ENCODE peak calls at places on chromosomes 2 and 18, in five cellular contexts. One of them, this sample, is unnamed.

GRCh38 chr2:9697904-9698303 is 67.1 kb upstream of the YWHAQ start:
- DNase-seq in nephron progenitor cell: no peak
- DNase-seq in HL-60: no peak
- DNase-seq in progenitor cell of endocrine pancreas: no peak
- DNase-seq in WTC11: no peak
- DNase-seq in this sample: no peak

GRCh38 chr2:231037731-231038482 is 584 bp downstream of the C2orf72 start:
- DNase-seq in nephron progenitor cell: peak
- DNase-seq in HL-60: no peak
- DNase-seq in progenitor cell of endocrine pancreas: no peak
- DNase-seq in WTC11: peak
- DNase-seq in this sample: peak

GRCh38 chr2:62785216-62785615 is 79.7 kb downstream of the EHBP1 start:
- DNase-seq in nephron progenitor cell: no peak
- DNase-seq in WTC11: no peak
- DNase-seq in progenitor cell of endocrine pancreas: no peak
- DNase-seq in HL-60: no peak
- DNase-seq in this sample: no peak

GRCh38 chr18:69399253-69399652 is 1.4 kb upstream of the DOK6 start:
- DNase-seq in WTC11: no peak
- DNase-seq in nephron progenitor cell: no peak
- DNase-seq in HL-60: no peak
- DNase-seq in progenitor cell of endocrine pancreas: no peak
- DNase-seq in this sample: no peak

GRCh38 chr2:109341904-109342303 is 212.9 kb downstream of the SH3RF3 start:
- DNase-seq in HL-60: no peak
- DNase-seq in progenitor cell of endocrine pancreas: no peak
- DNase-seq in nephron progenitor cell: no peak
- DNase-seq in WTC11: no peak
- DNase-seq in this sample: peak

GRCh38 chr2:203352604-203353255 is 24.5 kb downstream of the ABI2 start:
- DNase-seq in HL-60: no peak
- DNase-seq in progenitor cell of endocrine pancreas: no peak
- DNase-seq in nephron progenitor cell: no peak
- DNase-seq in WTC11: no peak
- DNase-seq in this sample: no peak

GRCh38 chr2:222774941-222775340 is 85.9 kb upstream of the ACSL3 start:
- DNase-seq in nephron progenitor cell: no peak
- DNase-seq in WTC11: no peak
- DNase-seq in HL-60: no peak
- DNase-seq in progenitor cell of endocrine pancreas: no peak
- DNase-seq in this sample: no peak

GRCh38 chr2:100222844-100223243 is 80.5 kb upstream of the AFF3 start:
- DNase-seq in HL-60: no peak
- DNase-seq in nephron progenitor cell: no peak
- DNase-seq in WTC11: no peak
- DNase-seq in progenitor cell of endocrine pancreas: no peak
- DNase-seq in this sample: no peak

GRCh38 chr2:146246017-146246733 is 1598.7 kb upstream of the ACVR2A start:
- DNase-seq in WTC11: no peak
- DNase-seq in nephron progenitor cell: no peak
- DNase-seq in HL-60: no peak
- DNase-seq in progenitor cell of endocrine pancreas: no peak
- DNase-seq in this sample: no peak

GRCh38 chr2:48993576-48993975 is 160.7 kb downstream of the FSHR start:
- DNase-seq in progenitor cell of endocrine pancreas: no peak
- DNase-seq in HL-60: no peak
- DNase-seq in WTC11: no peak
- DNase-seq in nephron progenitor cell: no peak
- DNase-seq in this sample: no peak

GRCh38 chr2:167946367-167946955 is 300.9 kb downstream of the STK39 start:
- DNase-seq in WTC11: no peak
- DNase-seq in HL-60: no peak
- DNase-seq in nephron progenitor cell: no peak
- DNase-seq in progenitor cell of endocrine pancreas: no peak
- DNase-seq in this sample: no peak

GRCh38 chr2:20438334-20439192 is 8.3 kb upstream of the RHOB start:
- DNase-seq in nephron progenitor cell: no peak
- DNase-seq in progenitor cell of endocrine pancreas: no peak
- DNase-seq in WTC11: no peak
- DNase-seq in HL-60: no peak
- DNase-seq in this sample: no peak

GRCh38 chr2:79155826-79156476 is 3.6 kb downstream of the REG3A start:
- DNase-seq in HL-60: no peak
- DNase-seq in nephron progenitor cell: no peak
- DNase-seq in progenitor cell of endocrine pancreas: no peak
- DNase-seq in WTC11: no peak
- DNase-seq in this sample: no peak

GRCh38 chr18:67600181-67600631 is 83.7 kb upstream of the DSEL start:
- DNase-seq in progenitor cell of endocrine pancreas: no peak
- DNase-seq in WTC11: no peak
- DNase-seq in HL-60: no peak
- DNase-seq in nephron progenitor cell: peak
- DNase-seq in this sample: no peak

GRCh38 chr2:196195302-196195701 is 23.9 kb upstream of the STK17B start:
- DNase-seq in HL-60: no peak
- DNase-seq in nephron progenitor cell: no peak
- DNase-seq in WTC11: no peak
- DNase-seq in progenitor cell of endocrine pancreas: no peak
- DNase-seq in this sample: no peak

GRCh38 chr2:225117061-225117716 is 74.9 kb upstream of the DOCK10 start:
- DNase-seq in WTC11: no peak
- DNase-seq in nephron progenitor cell: no peak
- DNase-seq in progenitor cell of endocrine pancreas: no peak
- DNase-seq in HL-60: no peak
- DNase-seq in this sample: no peak

GRCh38 chr2:1584691-1585485 is 159.4 kb downstream of the PXDN start:
- DNase-seq in HL-60: no peak
- DNase-seq in nephron progenitor cell: no peak
- DNase-seq in progenitor cell of endocrine pancreas: no peak
- DNase-seq in WTC11: no peak
- DNase-seq in this sample: no peak

GRCh38 chr2:177604291-177605065 is 211.9 kb downstream of the AGPS start:
- DNase-seq in progenitor cell of endocrine pancreas: no peak
- DNase-seq in HL-60: peak
- DNase-seq in WTC11: no peak
- DNase-seq in nephron progenitor cell: peak
- DNase-seq in this sample: peak

GRCh38 chr2:12014088-12014960 is 267.9 kb downstream of the LPIN1 start:
- DNase-seq in nephron progenitor cell: no peak
- DNase-seq in progenitor cell of endocrine pancreas: no peak
- DNase-seq in WTC11: no peak
- DNase-seq in HL-60: no peak
- DNase-seq in this sample: no peak

GRCh38 chr2:1937480-1937879 is 193.2 kb upstream of the PXDN start:
- DNase-seq in progenitor cell of endocrine pancreas: no peak
- DNase-seq in HL-60: no peak
- DNase-seq in nephron progenitor cell: no peak
- DNase-seq in WTC11: no peak
- DNase-seq in this sample: no peak

GRCh38 chr2:64067326-64067725 is 48.1 kb upstream of the VPS54 start:
- DNase-seq in HL-60: no peak
- DNase-seq in progenitor cell of endocrine pancreas: no peak
- DNase-seq in nephron progenitor cell: no peak
- DNase-seq in WTC11: no peak
- DNase-seq in this sample: no peak
- TF ChIP-seq CTCF in HL-60: no peak
- TF ChIP-seq CTCF in progenitor cell of endocrine pancreas: no peak
- TF ChIP-seq CTCF in nephron progenitor cell: no peak
- TF ChIP-seq CTCF in WTC11: no peak
- TF ChIP-seq CTCF in this sample: no peak

DNA sequence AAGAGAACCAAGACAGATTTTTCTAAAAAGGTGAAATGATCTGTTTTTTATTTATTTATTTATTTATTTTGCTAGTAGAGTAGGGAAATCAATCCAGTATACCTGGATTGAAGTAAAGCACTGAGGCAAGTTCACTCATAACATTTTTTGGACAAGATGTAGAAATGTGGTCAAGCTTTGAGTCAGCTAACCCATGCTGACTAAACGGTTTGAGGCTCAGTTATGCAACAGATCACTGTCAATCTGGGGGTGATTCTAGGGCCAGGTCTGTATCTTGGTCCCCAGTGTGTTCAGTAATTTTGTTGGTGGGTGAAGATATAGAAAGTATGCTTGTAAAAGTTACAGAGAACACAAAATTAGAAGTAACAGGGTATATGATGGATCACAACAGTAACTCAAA is 60.2 kb downstream of the RMDN2 start:
- DNase-seq in nephron progenitor cell: no peak
- DNase-seq in WTC11: no peak
- DNase-seq in progenitor cell of endocrine pancreas: no peak
- DNase-seq in HL-60: peak
- DNase-seq in this sample: peak
- TF ChIP-seq CTCF in nephron progenitor cell: no peak
- TF ChIP-seq CTCF in WTC11: no peak
- TF ChIP-seq CTCF in progenitor cell of endocrine pancreas: no peak
- TF ChIP-seq CTCF in HL-60: no peak
- TF ChIP-seq CTCF in this sample: no peak

DNA sequence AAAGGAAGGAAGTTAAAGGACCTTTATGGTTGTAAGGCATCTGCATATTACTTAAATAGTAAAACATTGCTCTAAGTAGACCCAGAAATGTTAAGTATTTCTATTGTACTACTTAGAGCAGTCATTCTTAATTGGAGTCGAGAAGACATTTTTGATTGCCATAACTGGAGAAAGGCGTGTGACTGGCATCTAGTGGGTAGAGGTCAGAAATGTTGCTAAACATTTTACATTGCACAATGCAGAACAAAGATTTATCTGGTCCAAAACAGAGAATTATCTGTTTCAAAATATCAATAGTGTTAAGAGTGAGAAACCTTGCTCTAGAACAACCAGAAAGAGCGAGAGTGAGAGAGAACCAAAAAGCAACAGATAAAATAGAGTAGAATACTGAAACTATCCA is 23.3 kb upstream of the ROCK1 start:
- DNase-seq in HL-60: peak
- DNase-seq in progenitor cell of endocrine pancreas: no peak
- DNase-seq in nephron progenitor cell: no peak
- DNase-seq in WTC11: no peak
- DNase-seq in this sample: peak
- TF ChIP-seq CTCF in HL-60: no peak
- TF ChIP-seq CTCF in progenitor cell of endocrine pancreas: no peak
- TF ChIP-seq CTCF in nephron progenitor cell: no peak
- TF ChIP-seq CTCF in WTC11: no peak
- TF ChIP-seq CTCF in this sample: no peak

GRCh38 chr2:31354837-31355236 is 59.7 kb downstream of the XDH start:
- DNase-seq in progenitor cell of endocrine pancreas: no peak
- DNase-seq in HL-60: no peak
- DNase-seq in nephron progenitor cell: no peak
- DNase-seq in WTC11: no peak
- DNase-seq in this sample: no peak
- TF ChIP-seq CTCF in progenitor cell of endocrine pancreas: peak
- TF ChIP-seq CTCF in HL-60: peak
- TF ChIP-seq CTCF in nephron progenitor cell: peak
- TF ChIP-seq CTCF in WTC11: no peak
- TF ChIP-seq CTCF in this sample: no peak

DNA sequence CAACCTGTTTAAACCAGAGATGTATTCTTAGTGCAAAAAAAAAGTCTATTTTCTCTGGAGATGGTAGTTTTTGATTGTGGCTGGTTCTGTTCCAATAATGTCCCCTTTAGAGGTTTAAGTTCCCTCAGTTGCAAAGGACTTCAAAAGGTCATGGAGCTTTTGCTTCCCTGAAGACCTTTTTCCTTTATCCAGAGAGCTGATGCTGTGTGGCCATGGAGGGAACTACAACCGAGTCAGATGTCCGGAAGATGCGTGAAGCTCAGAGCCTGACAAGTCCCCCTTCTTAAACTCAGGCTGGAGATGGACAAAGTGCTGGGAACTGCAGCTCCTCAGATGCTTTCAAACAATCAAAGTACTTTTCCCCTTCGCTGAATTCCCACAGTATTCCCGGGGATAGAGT is 176.1 kb downstream of the TMEM18 start:
- DNase-seq in WTC11: no peak
- DNase-seq in nephron progenitor cell: no peak
- DNase-seq in progenitor cell of endocrine pancreas: no peak
- DNase-seq in HL-60: no peak
- DNase-seq in this sample: no peak
- TF ChIP-seq CTCF in WTC11: no peak
- TF ChIP-seq CTCF in nephron progenitor cell: no peak
- TF ChIP-seq CTCF in progenitor cell of endocrine pancreas: peak
- TF ChIP-seq CTCF in HL-60: no peak
- TF ChIP-seq CTCF in this sample: no peak

GRCh38 chr2:149924549-149925213 is 337.1 kb upstream of the MMADHC start:
- DNase-seq in WTC11: no peak
- DNase-seq in HL-60: no peak
- DNase-seq in progenitor cell of endocrine pancreas: no peak
- DNase-seq in nephron progenitor cell: no peak
- DNase-seq in this sample: no peak
- TF ChIP-seq CTCF in WTC11: no peak
- TF ChIP-seq CTCF in HL-60: no peak
- TF ChIP-seq CTCF in progenitor cell of endocrine pancreas: no peak
- TF ChIP-seq CTCF in nephron progenitor cell: no peak
- TF ChIP-seq CTCF in this sample: no peak

GRCh38 chr18:56789004-56789888 is 138.1 kb downstream of the WDR7 start:
- DNase-seq in progenitor cell of endocrine pancreas: no peak
- DNase-seq in HL-60: peak
- DNase-seq in nephron progenitor cell: peak
- DNase-seq in WTC11: peak
- DNase-seq in this sample: peak
- TF ChIP-seq CTCF in progenitor cell of endocrine pancreas: peak
- TF ChIP-seq CTCF in HL-60: peak
- TF ChIP-seq CTCF in nephron progenitor cell: peak
- TF ChIP-seq CTCF in WTC11: peak
- TF ChIP-seq CTCF in this sample: peak

GRCh38 chr18:62030091-62030985 is 137.5 kb upstream of the RNF152 start:
- DNase-seq in nephron progenitor cell: no peak
- DNase-seq in WTC11: no peak
- DNase-seq in progenitor cell of endocrine pancreas: no peak
- DNase-seq in HL-60: no peak
- DNase-seq in this sample: no peak
- TF ChIP-seq CTCF in nephron progenitor cell: no peak
- TF ChIP-seq CTCF in WTC11: no peak
- TF ChIP-seq CTCF in progenitor cell of endocrine pancreas: no peak
- TF ChIP-seq CTCF in HL-60: no peak
- TF ChIP-seq CTCF in this sample: no peak